ENCODE peak calls at places on chromosome 17, in four cellular contexts. Z is HepG2, Y is H1, J is SK-N-SH. G is an unnamed sample.

GRCh38 chr17:40442392-40443195 is 656 bp upstream of the IGFBP4 start:
- DNase-seq in Z (no peak), Y (no peak), J (no peak), G (no peak)

GRCh38 chr17:57834146-57834741 is 15.6 kb downstream of the MRPS23 start:
- DNase-seq in Z (no peak), Y (peak), J (peak), G (no peak)

GRCh38 chr17:34182036-34182803 is 72.9 kb upstream of the CCL2 start:
- DNase-seq in Z (no peak), Y (no peak), J (peak), G (no peak)

GRCh38 chr17:36813357-36813756 is 123.9 kb upstream of the LHX1 start:
- DNase-seq in Z (no peak), Y (no peak), J (no peak), G (no peak)

GRCh38 chr17:7380855-7381683 is at the start of gene TNK1:
- DNase-seq in Z (peak), Y (no peak), J (peak), G (peak)

GRCh38 chr17:58254803-58255202 is 16.4 kb downstream of the LPO start:
- DNase-seq in Z (no peak), Y (no peak), J (no peak), G (no peak)

GRCh38 chr17:1203111-1203966 is 23.6 kb upstream of the ABR start:
- DNase-seq in Z (no peak), Y (no peak), J (peak), G (peak)

GRCh38 chr17:12627177-12627629 is 38.5 kb upstream of the MYOCD start:
- DNase-seq in Z (peak), Y (no peak), J (no peak), G (peak)

GRCh38 chr17:8151641-8152111 is 528 bp downstream of the PER1 start:
- DNase-seq in Z (no peak), Y (no peak), J (no peak), G (no peak)

GRCh38 chr17:43020789-43021738 is 1.1 kb downstream of the VAT1 start:
- DNase-seq in Z (peak), Y (no peak), J (peak), G (peak)

GRCh38 chr17:45287526-45288264 is 25.8 kb upstream of the SPATA32 start:
- DNase-seq in Z (no peak), Y (no peak), J (peak), G (no peak)

GRCh38 chr17:76820039-76820438 is 48.2 kb upstream of the MGAT5B start:
- DNase-seq in Z (no peak), Y (no peak), J (peak), G (no peak)

GRCh38 chr17:78372811-78373210 is 5.6 kb upstream of the PGS1 start:
- DNase-seq in Z (no peak), Y (no peak), J (no peak), G (peak)

GRCh38 chr17:28645576-28645939 is 600 bp upstream of the BLTP2 start:
- DNase-seq in Z (no peak), Y (no peak), J (no peak), G (no peak)

GRCh38 chr17:36623281-36623680 is 21.9 kb downstream of the MRM1 start:
- DNase-seq in Z (no peak), Y (no peak), J (no peak), G (no peak)

GRCh38 chr17:81004336-81005015 is 12.8 kb downstream of the CHMP6 start:
- DNase-seq in Z (no peak), Y (no peak), J (peak), G (no peak)

GRCh38 chr17:50310455-50311111 is 35.3 kb upstream of the XYLT2 start:
- DNase-seq in Z (peak), Y (no peak), J (no peak), G (no peak)

GRCh38 chr17:27879987-27880608 is 13.1 kb downstream of the LYRM9 start:
- DNase-seq in Z (peak), Y (peak), J (peak), G (peak)

GRCh38 chr17:63402808-63403207 is 43.3 kb downstream of the CYB561 start:
- DNase-seq in Z (no peak), Y (no peak), J (no peak), G (no peak)

GRCh38 chr17:63696381-63696961 is 3.5 kb downstream of the LIMD2 start:
- DNase-seq in Z (peak), Y (no peak), J (peak), G (peak)

GRCh38 chr17:58082870-58083490 is at the start of gene DYNLL2:
- DNase-seq in Z (peak), Y (peak), J (peak), G (peak)

GRCh38 chr17:14513835-14514234 is 213.0 kb downstream of the HS3ST3B1 start:
- DNase-seq in Z (no peak), Y (no peak), J (no peak), G (no peak)

GRCh38 chr17:36937961-36938565 is 788 bp downstream of the LHX1 start:
- DNase-seq in Z (no peak), Y (no peak), J (peak), G (no peak)

GRCh38 chr17:8469964-8470363 is 34.3 kb downstream of the NDEL1 start:
- DNase-seq in Z (no peak), Y (no peak), J (no peak), G (no peak)

GRCh38 chr17:57001541-57001940 is 23.6 kb downstream of the SCPEP1 start:
- DNase-seq in Z (no peak), Y (no peak), J (no peak), G (no peak)

GRCh38 chr17:364766-365165 is 12.2 kb upstream of the RPH3AL start:
- DNase-seq in Z (no peak), Y (no peak), J (no peak), G (no peak)

GRCh38 chr17:19269641-19270040 is 32.5 kb downstream of the EPN2 start:
- DNase-seq in Z (no peak), Y (no peak), J (no peak), G (no peak)

GRCh38 chr17:19270347-19270950 is 33.3 kb downstream of the EPN2 start:
- DNase-seq in Z (no peak), Y (no peak), J (no peak), G (no peak)

GRCh38 chr17:19270951-19271611 is 33.9 kb downstream of the EPN2 start:
- DNase-seq in Z (no peak), Y (no peak), J (no peak), G (no peak)

GRCh38 chr17:19273731-19274130 is 36.6 kb downstream of the EPN2 start:
- DNase-seq in Z (no peak), Y (no peak), J (no peak), G (no peak)

GRCh38 chr17:19271751-19272357 is 34.7 kb downstream of the EPN2 start:
- DNase-seq in Z (no peak), Y (no peak), J (no peak), G (no peak)
- TF ChIP-seq JUND in Z (no peak), Y (no peak), J (no peak), G (no peak)

GRCh38 chr17:79842656-79843474 is 3.6 kb upstream of the CBX4 start:
- DNase-seq in Z (no peak), Y (no peak), J (peak), G (no peak)

GRCh38 chr17:79845601-79845949 is 6.3 kb upstream of the CBX4 start:
- DNase-seq in Z (peak), Y (no peak), J (no peak), G (no peak)

GRCh38 chr17:79843917-79844815 is 4.9 kb upstream of the CBX4 start:
- DNase-seq in Z (no peak), Y (no peak), J (peak), G (peak)

GRCh38 chr17:79843475-79843916 is 4.3 kb upstream of the CBX4 start:
- DNase-seq in Z (no peak), Y (no peak), J (no peak), G (no peak)

DNA sequence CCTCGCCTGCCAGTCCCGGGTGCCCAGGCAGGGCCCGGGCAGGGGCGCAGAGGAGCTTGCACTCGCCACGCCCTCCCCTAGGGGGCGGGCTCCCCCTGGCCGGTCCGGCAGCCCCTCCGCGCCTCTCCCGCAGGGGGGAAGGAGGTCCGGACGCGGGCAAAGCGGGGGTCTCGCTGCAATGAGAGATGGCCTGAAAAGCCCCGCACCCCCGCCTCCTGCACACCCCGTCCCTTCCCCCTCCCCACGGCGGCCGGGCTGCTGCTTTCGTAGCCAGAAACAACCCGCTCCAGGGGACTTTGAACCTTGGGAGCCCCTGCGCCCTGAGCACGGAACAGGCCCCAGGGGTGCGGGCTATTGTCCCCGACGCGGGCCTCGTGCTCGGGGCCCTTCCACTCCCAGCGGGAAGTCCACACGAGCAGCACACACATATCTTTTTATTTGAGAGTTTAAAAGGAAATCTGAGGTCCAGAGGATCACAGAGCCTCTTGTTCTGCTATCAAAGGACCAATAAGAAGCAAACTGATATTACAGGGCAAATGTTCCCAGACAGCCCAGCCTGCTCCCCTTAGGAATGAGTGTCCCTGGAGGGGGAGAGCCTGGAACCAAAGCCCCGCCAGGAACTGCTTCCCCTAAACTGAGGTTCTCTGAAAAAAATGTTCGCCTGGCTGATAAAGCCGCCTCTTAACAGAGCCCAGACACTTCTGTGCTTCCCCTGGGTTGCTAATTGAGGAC is 5.8 kb upstream of the CBX4 start:
- DNase-seq in Z (peak), Y (no peak), J (peak), G (peak)
- TF ChIP-seq JUND in Z (no peak), Y (no peak), J (no peak), G (no peak)

DNA sequence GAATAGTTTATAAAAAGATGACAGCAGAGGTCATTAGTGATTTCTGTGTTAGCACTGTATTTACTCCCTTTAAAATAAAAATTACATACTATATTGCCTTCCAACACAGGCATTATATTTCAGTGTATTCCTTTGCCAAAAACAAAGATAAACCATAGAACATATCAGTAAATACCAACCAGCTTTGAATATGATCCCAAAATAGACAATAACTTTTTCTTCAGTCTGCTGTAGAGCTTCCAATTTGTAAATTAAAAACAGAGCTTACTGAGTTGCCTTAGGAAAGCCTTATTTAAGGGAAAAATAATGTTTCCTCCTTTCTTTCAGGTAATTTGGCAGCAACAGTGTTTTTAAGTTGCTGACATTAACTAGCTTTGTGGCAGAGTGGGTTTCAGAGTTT is 352.1 kb upstream of the TBX2 start:
- DNase-seq in Z (no peak), Y (no peak), J (no peak), G (no peak)
- TF ChIP-seq JUND in Z (no peak), Y (no peak), J (no peak), G (no peak)

GRCh38 chr17:67278363-67278762 is 33.4 kb upstream of the HELZ start:
- DNase-seq in Z (no peak), Y (no peak), J (no peak), G (no peak)
- TF ChIP-seq JUND in Z (no peak), Y (no peak), J (no peak), G (no peak)

DNA sequence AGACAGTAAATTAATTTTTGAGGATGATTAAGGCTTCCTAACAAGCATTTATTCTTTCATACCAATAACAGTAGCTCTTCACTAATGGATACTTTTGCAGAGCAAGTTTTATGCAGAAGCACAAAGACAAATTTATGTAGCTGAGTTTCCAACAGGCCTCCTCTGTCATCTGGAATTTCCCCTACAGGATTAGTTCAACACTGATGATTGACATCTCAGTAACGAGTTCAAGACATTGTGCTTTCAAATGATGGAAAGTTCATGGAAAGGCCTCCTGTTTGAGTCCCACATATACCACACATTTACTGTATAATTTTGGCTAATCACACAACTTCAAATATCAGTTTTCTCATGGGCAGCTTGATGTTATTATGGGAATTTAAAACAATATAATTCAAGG is 40.6 kb downstream of the ABCA10 start:
- DNase-seq in Z (no peak), Y (no peak), J (no peak), G (no peak)
- TF ChIP-seq JUND in Z (no peak), Y (no peak), J (no peak), G (no peak)

DNA sequence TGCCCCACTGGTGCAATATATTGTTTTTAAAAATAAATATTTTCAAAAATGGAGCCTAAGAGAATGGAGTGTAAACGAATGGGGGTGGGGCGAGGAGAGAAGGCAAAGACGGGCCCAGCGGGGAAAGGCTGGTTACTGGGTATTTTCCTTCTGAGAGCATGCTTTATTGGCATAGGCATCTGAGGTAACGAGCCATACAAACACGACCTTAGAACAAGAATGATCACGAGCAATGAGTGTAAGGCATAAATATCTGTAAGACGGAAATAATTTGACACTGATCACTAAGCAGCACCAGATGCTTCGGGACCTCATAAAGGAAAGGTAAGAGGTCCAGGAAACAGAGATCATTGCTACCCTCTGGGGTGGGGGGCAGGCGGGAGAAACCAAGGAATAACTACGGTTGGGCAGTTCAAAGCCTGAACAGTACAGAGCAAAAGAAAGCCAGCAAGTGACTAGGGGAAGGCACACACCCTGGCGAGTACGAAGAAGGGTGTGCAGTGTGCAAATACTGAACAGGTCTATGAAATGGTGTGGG is 953 bp downstream of the SSH2 start:
- DNase-seq in Z (peak), Y (no peak), J (peak), G (no peak)
- TF ChIP-seq JUND in Z (no peak), Y (no peak), J (no peak), G (no peak)

DNA sequence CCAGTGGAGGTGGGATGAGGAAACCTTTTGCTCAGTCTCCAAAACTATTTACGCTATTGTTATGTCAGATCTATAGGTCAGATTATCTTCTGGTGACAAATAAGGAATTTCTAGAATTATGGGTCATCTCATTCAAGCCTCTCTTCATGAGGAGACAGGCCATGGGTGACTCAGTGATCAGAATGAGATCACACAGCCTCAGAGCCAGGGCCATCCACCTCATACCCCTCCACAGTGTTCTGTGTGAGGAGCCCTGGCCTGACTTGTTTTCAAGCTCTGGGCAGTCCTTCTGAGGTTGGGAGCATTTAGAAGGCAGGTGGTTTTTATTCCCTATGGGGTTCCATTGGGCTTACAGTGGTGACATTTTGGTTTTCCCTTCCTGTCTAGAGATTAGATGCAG is 26.5 kb downstream of the YPEL2 start:
- DNase-seq in Z (no peak), Y (no peak), J (no peak), G (no peak)
- TF ChIP-seq JUND in Z (no peak), Y (no peak), J (peak), G (no peak)

G was measured in T47D.